ENCODE peak calls at places on chromosomes 12 and 14, in six cellular contexts. B is GM12891, L is HepG2, K is H1, Y is K562, A is GM12878. G is an unnamed sample.

GRCh38 chr12:4276524-4277204 is 3.1 kb downstream of the CCND2 start:
- DNase-seq in B (peak), L (peak), K (peak), Y (peak), A (peak), G (peak)

GRCh38 chr12:6335451-6336078 is 6.3 kb downstream of the TNFRSF1A start:
- DNase-seq in B (peak), L (peak), K (no peak), Y (peak), A (peak), G (peak)

GRCh38 chr14:51458563-51458955 is 193.2 kb upstream of the FRMD6 start:
- DNase-seq in B (no peak), L (no peak), K (no peak), Y (no peak), A (no peak), G (no peak)

GRCh38 chr12:72632286-72632685 is 360.1 kb downstream of the TRHDE start:
- DNase-seq in B (no peak), L (no peak), K (no peak), Y (no peak), A (no peak), G (no peak)

GRCh38 chr14:95495538-95496025 is 20.9 kb downstream of the SYNE3 start:
- DNase-seq in B (peak), L (no peak), K (no peak), Y (no peak), A (peak), G (peak)

GRCh38 chr14:104443391-104444158 is 136.0 kb upstream of the C14orf180 start:
- DNase-seq in B (no peak), L (no peak), K (peak), Y (no peak), A (no peak), G (no peak)

GRCh38 chr12:127760996-127761395 is 506.0 kb upstream of the TMEM132C start:
- DNase-seq in B (no peak), L (no peak), K (no peak), Y (no peak), A (no peak), G (no peak)

GRCh38 chr12:114508529-114509129 is 102.7 kb upstream of the TBX5 start:
- DNase-seq in B (peak), L (peak), K (peak), Y (peak), A (peak), G (peak)

GRCh38 chr14:101123639-101124525 is 220.4 kb upstream of the RTL1 start:
- DNase-seq in B (no peak), L (no peak), K (no peak), Y (no peak), A (no peak), G (peak)

GRCh38 chr12:91958816-91959215 is 186.8 kb downstream of the BTG1 start:
- DNase-seq in B (no peak), L (no peak), K (no peak), Y (no peak), A (no peak), G (no peak)

GRCh38 chr12:53751336-53752191 is at the start of gene CISTR:
- DNase-seq in B (peak), L (no peak), K (no peak), Y (peak), A (no peak), G (peak)

GRCh38 chr12:89162704-89163261 is 189.5 kb downstream of the DUSP6 start:
- DNase-seq in B (no peak), L (no peak), K (no peak), Y (no peak), A (peak), G (no peak)

GRCh38 chr14:61547186-61548121 is 147.9 kb upstream of the HIF1A start:
- DNase-seq in B (no peak), L (no peak), K (no peak), Y (no peak), A (no peak), G (no peak)

GRCh38 chr12:78799679-78800078 is 64.9 kb upstream of the SYT1 start:
- DNase-seq in B (no peak), L (no peak), K (no peak), Y (no peak), A (no peak), G (no peak)

GRCh38 chr14:82999802-83000201 is 1466.1 kb upstream of the SEL1L start:
- DNase-seq in B (no peak), L (no peak), K (peak), Y (no peak), A (no peak), G (no peak)

GRCh38 chr12:121796855-121797751 is 3.6 kb upstream of the RHOF start:
- DNase-seq in B (no peak), L (peak), K (peak), Y (peak), A (no peak), G (no peak)

GRCh38 chr12:109679716-109680520 is 33.7 kb upstream of the FAM222A start:
- DNase-seq in B (no peak), L (no peak), K (no peak), Y (no peak), A (no peak), G (no peak)

GRCh38 chr14:103696466-103697071 is 18.7 kb downstream of the XRCC3 start:
- DNase-seq in B (no peak), L (no peak), K (no peak), Y (no peak), A (no peak), G (no peak)

GRCh38 chr12:59710964-59711363 is 115.1 kb downstream of the SLC16A7 start:
- DNase-seq in B (no peak), L (no peak), K (no peak), Y (no peak), A (no peak), G (no peak)

GRCh38 chr12:82694970-82695369 is 8.3 kb downstream of the TMTC2 start:
- DNase-seq in B (no peak), L (no peak), K (no peak), Y (no peak), A (no peak), G (no peak)

GRCh38 chr12:52633383-52633782 is 15.0 kb upstream of the KRT73 start:
- DNase-seq in B (no peak), L (no peak), K (no peak), Y (no peak), A (no peak), G (no peak)

GRCh38 chr14:90191154-90191553 is 65.2 kb upstream of the PSMC1 start:
- DNase-seq in B (no peak), L (no peak), K (no peak), Y (no peak), A (no peak), G (no peak)

GRCh38 chr14:73752297-73752992 is 38.3 kb upstream of the PNMA1 start:
- DNase-seq in B (no peak), L (no peak), K (no peak), Y (no peak), A (no peak), G (no peak)

GRCh38 chr12:125151284-125151683 is 86.0 kb downstream of the AACS start:
- DNase-seq in B (no peak), L (peak), K (no peak), Y (peak), A (no peak), G (no peak)

GRCh38 chr14:104149617-104150141 is 11.3 kb downstream of the KIF26A start:
- DNase-seq in B (no peak), L (no peak), K (no peak), Y (no peak), A (no peak), G (no peak)

GRCh38 chr12:122932207-122932606 is 34.1 kb downstream of the ABCB9 start:
- DNase-seq in B (no peak), L (no peak), K (no peak), Y (no peak), A (no peak), G (no peak)

GRCh38 chr14:92497391-92497790 is 16.2 kb upstream of the RIN3 start:
- DNase-seq in B (no peak), L (no peak), K (no peak), Y (no peak), A (no peak), G (no peak)

GRCh38 chr14:70268760-70269159 is 80.0 kb upstream of the SLC8A3 start:
- DNase-seq in B (no peak), L (no peak), K (no peak), Y (no peak), A (no peak), G (no peak)

GRCh38 chr14:38646391-38646790 is 390.5 kb upstream of the CLEC14A start:
- DNase-seq in B (no peak), L (no peak), K (no peak), Y (no peak), A (no peak), G (no peak)

GRCh38 chr12:117387832-117388231 is 26.4 kb upstream of the NOS1 start:
- DNase-seq in B (no peak), L (no peak), K (no peak), Y (no peak), A (no peak), G (no peak)

GRCh38 chr14:72774894-72775620 is 118.8 kb downstream of the DPF3 start:
- DNase-seq in B (no peak), L (no peak), K (no peak), Y (no peak), A (no peak), G (no peak)

GRCh38 chr14:24117179-24117578 is 2.4 kb upstream of the NRL start:
- DNase-seq in B (no peak), L (no peak), K (no peak), Y (no peak), A (no peak), G (no peak)
- TF ChIP-seq POLR2A in B (no peak), L (no peak), K (no peak), Y (no peak), A (no peak), G (no peak)

GRCh38 chr12:19482551-19483109 is 43.3 kb downstream of the AEBP2 start:
- DNase-seq in B (no peak), L (no peak), K (no peak), Y (no peak), A (peak), G (peak)
- TF ChIP-seq POLR2AphosphoS5 in B (no peak), L (no peak), K (peak), Y (no peak), A (no peak), G (peak)

DNA sequence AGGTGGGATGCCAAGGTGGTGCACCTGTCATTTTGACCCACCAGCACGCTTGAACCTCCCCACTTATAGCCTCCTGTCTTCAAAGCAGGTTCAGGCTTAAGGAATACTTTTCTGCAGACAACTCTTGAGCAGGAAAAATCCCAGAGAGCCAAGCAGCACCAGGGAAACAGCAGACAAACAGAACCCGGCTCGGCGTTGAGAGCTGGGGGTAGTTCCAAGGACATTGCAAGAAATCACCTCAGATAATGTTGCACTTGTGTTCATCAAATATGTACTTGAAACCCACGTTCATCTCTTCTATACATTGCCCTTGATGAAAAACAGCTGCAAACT is 203.6 kb downstream of the PPM1H start:
- DNase-seq in B (no peak), L (no peak), K (no peak), Y (no peak), A (no peak), G (no peak)
- TF ChIP-seq TAF1 in B (no peak), L (no peak), K (no peak), Y (no peak), A (no peak), G (no peak)

DNA sequence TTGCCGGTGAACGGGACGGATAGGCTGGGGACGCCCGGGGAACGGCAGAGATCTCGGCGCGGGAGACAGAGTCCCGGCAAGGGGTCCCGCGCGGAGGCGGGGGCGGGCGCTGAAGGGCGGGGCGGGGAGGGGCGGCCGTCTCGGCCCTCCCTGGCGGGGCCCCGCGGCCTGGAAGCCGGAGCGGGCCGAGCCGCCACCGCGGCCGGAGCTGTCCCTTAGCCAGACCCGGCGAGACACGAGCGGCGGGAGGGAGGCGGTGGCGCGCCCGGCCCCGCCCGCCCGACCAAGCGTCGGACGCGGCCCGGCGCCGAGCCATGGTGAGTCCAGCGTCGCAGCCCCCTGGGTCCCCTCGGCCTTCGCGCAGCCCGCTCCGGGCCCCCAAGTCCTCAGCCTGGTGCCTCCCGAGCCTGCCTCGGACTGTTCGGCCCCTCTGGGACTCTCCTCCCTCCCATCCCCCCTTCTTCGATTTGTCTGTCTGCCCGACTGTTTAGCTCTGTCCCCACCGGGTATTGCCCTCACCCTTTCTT is at the start of gene ARHGEF40:
- DNase-seq in B (no peak), L (no peak), K (no peak), Y (peak), A (no peak), G (no peak)
- TF ChIP-seq POLR2A in B (no peak), L (peak), K (peak), Y (no peak), A (no peak), G (no peak)

DNA sequence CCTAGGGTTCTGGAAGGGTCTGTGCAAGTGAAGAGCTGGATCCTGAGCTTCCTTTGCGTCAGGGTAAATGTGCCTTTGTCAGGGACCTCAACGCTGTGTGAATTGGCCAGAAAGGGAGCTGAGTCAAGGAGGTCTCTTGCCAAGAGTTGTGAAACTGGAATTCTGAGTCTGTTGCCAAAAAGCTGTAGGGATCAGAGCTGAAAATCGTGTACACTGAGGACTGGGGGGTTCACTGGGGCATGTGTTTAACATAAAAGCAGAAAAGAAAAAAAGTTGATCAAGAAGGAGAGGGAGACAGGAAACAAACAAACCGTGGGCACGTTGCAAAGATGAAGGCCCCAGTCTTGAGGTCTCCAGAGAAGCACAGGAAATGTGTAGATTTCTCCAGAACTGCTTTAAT is 1081.5 kb downstream of the VRK1 start:
- DNase-seq in B (no peak), L (no peak), K (no peak), Y (no peak), A (no peak), G (no peak)
- TF ChIP-seq POLR2AphosphoS5 in B (no peak), L (no peak), K (no peak), Y (no peak), A (no peak), G (no peak)

GRCh38 chr14:58367296-58367695 is 28.4 kb upstream of the TOMM20L start:
- DNase-seq in B (no peak), L (no peak), K (no peak), Y (no peak), A (no peak), G (no peak)

DNA sequence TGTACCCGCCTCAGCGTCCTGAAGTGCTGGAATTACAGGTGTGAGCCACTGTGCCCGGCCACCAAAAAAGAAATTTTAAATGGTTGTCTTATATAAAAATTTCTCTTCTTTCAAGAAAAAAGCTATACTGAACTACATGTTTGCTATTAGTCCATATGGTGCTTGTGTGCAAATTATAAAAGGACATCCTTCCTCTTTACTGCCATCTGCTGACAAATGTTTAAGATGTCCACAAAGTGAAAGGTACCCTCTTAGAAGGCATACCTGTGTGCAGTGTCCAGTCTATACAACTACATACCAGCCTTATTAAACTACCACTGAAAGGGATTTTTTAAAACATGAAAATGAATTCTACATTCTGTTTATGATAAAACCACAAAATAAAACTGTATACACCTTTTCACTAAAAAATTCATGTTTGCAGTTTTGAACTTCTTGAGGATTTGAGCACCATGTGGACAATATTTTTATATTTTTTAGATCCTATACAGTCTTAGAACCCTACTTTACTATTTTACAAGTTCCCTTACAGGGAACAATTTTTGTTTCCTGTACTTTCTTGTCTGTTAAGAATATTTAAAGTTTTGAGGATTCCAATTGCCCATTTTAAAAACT is 32.8 kb upstream of the TOMM20L start:
- DNase-seq in B (no peak), L (peak), K (no peak), Y (no peak), A (no peak), G (no peak)
- TF ChIP-seq TAF1 in B (no peak), L (no peak), K (no peak), Y (no peak), A (no peak), G (no peak)

GRCh38 chr12:65609359-65609771 is 214.9 kb upstream of the HMGA2 start:
- DNase-seq in B (no peak), L (no peak), K (no peak), Y (no peak), A (no peak), G (no peak)
- TF ChIP-seq POLR2A in B (no peak), L (no peak), K (no peak), Y (no peak), A (no peak), G (no peak)

DNA sequence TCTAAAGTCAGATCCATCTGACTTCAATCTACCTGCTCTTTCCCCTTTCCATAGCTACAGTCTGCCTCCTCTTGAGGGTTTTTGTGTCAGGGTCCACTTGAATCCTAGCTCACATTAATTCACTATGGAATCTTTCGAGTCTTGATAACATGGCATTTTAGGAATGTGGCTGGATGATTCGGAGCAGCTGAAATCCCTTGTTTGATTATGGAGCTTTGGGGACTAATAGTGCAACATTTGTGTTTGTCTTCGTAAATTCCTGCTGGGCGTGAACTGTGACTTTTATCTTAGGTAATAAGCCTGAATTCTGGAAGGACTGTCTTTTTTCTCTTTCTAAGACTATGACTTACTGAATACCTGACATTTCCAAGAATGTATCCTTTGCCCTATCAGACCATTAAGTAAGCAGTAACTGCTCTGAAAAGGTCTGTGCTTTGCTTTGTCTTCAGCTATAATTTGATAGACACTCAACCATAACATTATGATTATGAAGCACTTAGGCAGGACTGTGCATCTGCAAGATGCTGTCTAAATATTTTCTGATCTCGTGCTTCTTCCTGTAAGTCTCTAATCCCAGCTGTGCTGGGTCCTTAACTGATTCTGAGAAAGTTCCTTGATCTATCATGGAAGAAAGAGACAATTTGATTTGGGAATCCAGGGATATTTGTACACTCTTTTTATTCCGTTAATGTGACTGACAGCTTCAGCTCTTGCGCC is 19.0 kb upstream of the PELI2 start:
- DNase-seq in B (no peak), L (peak), K (no peak), Y (no peak), A (no peak), G (no peak)
- TF ChIP-seq POLR2AphosphoS5 in B (no peak), L (no peak), K (no peak), Y (no peak), A (no peak), G (no peak)

GRCh38 chr12:106004289-106004688 is 134.5 kb downstream of the NUAK1 start:
- DNase-seq in B (no peak), L (no peak), K (no peak), Y (no peak), A (no peak), G (no peak)

GRCh38 chr12:106001105-106001489 is 137.7 kb downstream of the NUAK1 start:
- DNase-seq in B (no peak), L (no peak), K (no peak), Y (no peak), A (no peak), G (no peak)

GRCh38 chr12:106001819-106002218 is 136.9 kb downstream of the NUAK1 start:
- DNase-seq in B (no peak), L (no peak), K (no peak), Y (no peak), A (no peak), G (no peak)

GRCh38 chr12:106003297-106003696 is 135.5 kb downstream of the NUAK1 start:
- DNase-seq in B (no peak), L (no peak), K (no peak), Y (no peak), A (no peak), G (no peak)

DNA sequence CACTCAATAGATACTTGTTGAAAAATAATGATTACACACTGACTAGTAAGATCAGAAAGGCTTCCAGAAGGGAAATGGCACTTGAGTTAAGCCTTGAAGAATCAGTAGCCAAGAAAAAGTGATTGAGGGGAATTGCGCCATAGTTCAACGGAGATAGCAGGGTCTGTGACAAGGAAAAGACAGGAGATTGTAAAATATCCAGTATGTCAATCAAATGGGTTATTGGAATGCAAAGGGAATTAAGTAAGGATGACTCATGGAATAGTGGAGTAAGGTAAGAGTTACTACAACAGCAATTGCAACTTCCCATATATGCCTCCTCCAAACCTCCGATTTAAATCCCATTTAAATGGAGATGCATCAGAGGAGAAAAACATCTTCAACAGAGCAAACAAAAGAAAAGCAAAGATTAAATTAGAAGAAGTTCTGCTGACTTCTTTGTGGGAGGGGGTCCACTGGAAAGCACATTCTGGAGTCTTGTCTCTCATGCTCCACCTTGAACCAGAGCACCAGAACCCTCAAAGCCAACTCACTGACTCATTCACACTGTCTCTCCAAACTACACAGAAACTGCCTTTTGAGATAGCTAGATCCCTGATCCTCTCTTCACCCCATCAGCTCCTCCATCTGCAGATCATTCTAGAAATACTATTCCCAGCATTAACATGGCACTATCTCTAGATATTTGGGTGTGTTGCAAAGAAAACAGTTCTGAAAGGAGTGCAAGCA is 138.2 kb downstream of the NUAK1 start:
- DNase-seq in B (no peak), L (no peak), K (no peak), Y (no peak), A (no peak), G (no peak)
- TF ChIP-seq TAF1 in B (no peak), L (no peak), K (no peak), Y (no peak), A (no peak), G (no peak)